ENCODE peak calls at places on chromosomes 4 and X, in eight cellular contexts. V is aorta, Y is left ventricle myocardium inferior, K is cardiac muscle cell, X is RWPE1, S is neuronal stem cell, Z is right atrium auricular region, T is mammary epithelial cell. R is an unnamed sample.

GRCh38 chr4:62740296-62740695 is 1540.2 kb downstream of the ADGRL3 start:
- DNase-seq in V (no peak), Y (no peak), K (no peak), X (no peak), S (no peak), Z (no peak), T (no peak), R (no peak)

GRCh38 chrX:144819406-144819805 is 427.9 kb upstream of the SPANXN1 start:
- DNase-seq in V (no peak), Y (no peak), K (no peak), X (no peak), S (no peak), Z (no peak), T (no peak), R (no peak)

GRCh38 chrX:118259213-118259612 is 86.7 kb upstream of the WDR44 start:
- DNase-seq in V (no peak), Y (no peak), K (no peak), X (no peak), S (no peak), Z (no peak), T (peak; percentile 9), R (no peak)

GRCh38 chr4:110071466-110071865 is 126.9 kb downstream of the ELOVL6 start:
- DNase-seq in V (no peak), Y (no peak), K (no peak), X (no peak), S (no peak), Z (no peak), T (no peak), R (no peak)

GRCh38 chrX:150575415-150575814 is 7.0 kb downstream of the MTM1 start:
- DNase-seq in V (no peak), Y (no peak), K (no peak), X (peak; percentile 73), S (no peak), Z (no peak), T (peak; percentile 96), R (peak; percentile 84)

GRCh38 chrX:70979136-70979762 is 48.4 kb upstream of the SLC7A3 start:
- DNase-seq in V (no peak), Y (no peak), K (peak; percentile 39), X (no peak), S (no peak), Z (no peak), T (peak; percentile 19), R (no peak)

GRCh38 chr4:128716325-128716724 is 93.2 kb upstream of the JADE1 start:
- DNase-seq in V (no peak), Y (no peak), K (no peak), X (no peak), S (no peak), Z (no peak), T (no peak), R (no peak)

GRCh38 chr4:14532436-14532835 is 469.8 kb upstream of the CPEB2 start:
- DNase-seq in V (no peak), Y (no peak), K (no peak), X (no peak), S (no peak), Z (no peak), T (no peak), R (no peak)

GRCh38 chr4:15234585-15235126 is 193.2 kb upstream of the C1QTNF7 start:
- DNase-seq in V (no peak), Y (no peak), K (no peak), X (peak; percentile 72), S (no peak), Z (no peak), T (peak; percentile 92), R (peak; percentile 90)

GRCh38 chr4:4456351-4456750 is 69.4 kb downstream of the NSG1 start:
- DNase-seq in V (no peak), Y (no peak), K (no peak), X (peak; percentile 7), S (no peak), Z (no peak), T (no peak), R (no peak)

GRCh38 chrX:48761674-48762471 is at the start of gene GLOD5:
- DNase-seq in V (no peak), Y (no peak), K (peak; percentile 41), X (peak; percentile 51), S (no peak), Z (no peak), T (peak; percentile 57), R (peak; percentile 29)

GRCh38 chr4:84582988-84583870 is at the start of gene CDS1:
- DNase-seq in V (peak; percentile 77), Y (peak; percentile 14), K (peak; percentile 71), X (peak; percentile 49), S (no peak), Z (no peak), T (peak; percentile 54), R (no peak)

GRCh38 chr4:22787753-22788389 is 95.1 kb downstream of the GBA3 start:
- DNase-seq in V (no peak), Y (no peak), K (no peak), X (no peak), S (no peak), Z (no peak), T (no peak), R (no peak)

GRCh38 chr4:786074-786741 is 39.7 kb downstream of the CPLX1 start:
- DNase-seq in V (peak; percentile 77), Y (no peak), K (no peak), X (no peak), S (no peak), Z (no peak), T (no peak), R (no peak)

GRCh38 chr4:30754021-30754420 is 33.9 kb downstream of the PCDH7 start:
- DNase-seq in V (no peak), Y (no peak), K (no peak), X (peak; percentile 24), S (no peak), Z (no peak), T (peak; percentile 63), R (peak; percentile 53)

GRCh38 chr4:24053906-24054305 is 164.1 kb upstream of the PPARGC1A start:
- DNase-seq in V (no peak), Y (no peak), K (no peak), X (no peak), S (no peak), Z (no peak), T (no peak), R (no peak)

GRCh38 chrX:110045988-110046387 is 43.1 kb downstream of the TMEM164 start:
- DNase-seq in V (no peak), Y (no peak), K (peak; percentile 51), X (no peak), S (no peak), Z (no peak), T (no peak), R (no peak)

GRCh38 chr4:15231265-15232091 is 196.4 kb upstream of the C1QTNF7 start:
- DNase-seq in V (peak; percentile 87), Y (peak; percentile 62), K (peak; percentile 91), X (peak; percentile 37), S (peak; percentile 65), Z (peak; percentile 89), T (peak; percentile 68), R (no peak)

GRCh38 chr4:94441838-94442237 is 9.9 kb upstream of the PDLIM5 start:
- DNase-seq in V (no peak), Y (no peak), K (no peak), X (no peak), S (no peak), Z (no peak), T (no peak), R (no peak)

GRCh38 chr4:23827971-23828680 is 61.7 kb downstream of the PPARGC1A start:
- DNase-seq in V (no peak), Y (no peak), K (no peak), X (no peak), S (no peak), Z (no peak), T (no peak), R (no peak)

GRCh38 chrX:129600981-129601424 is 53.8 kb downstream of the APLN start:
- DNase-seq in V (no peak), Y (no peak), K (peak; percentile 19), X (peak; percentile 26), S (no peak), Z (no peak), T (peak; percentile 30), R (no peak)

GRCh38 chr4:137471461-137471860 is 60.8 kb downstream of the PCDH18 start:
- DNase-seq in V (no peak), Y (no peak), K (no peak), X (no peak), S (no peak), Z (no peak), T (no peak), R (no peak)
- H3K27ac ChIP-seq in V (no peak overlapping the region), Y (no peak overlapping the region), K (no peak overlapping the region), X (no peak overlapping the region), S (no peak overlapping the region), Z (no peak overlapping the region), T (no peak overlapping the region), R (peak overlapping the region; percentile 19)

DNA sequence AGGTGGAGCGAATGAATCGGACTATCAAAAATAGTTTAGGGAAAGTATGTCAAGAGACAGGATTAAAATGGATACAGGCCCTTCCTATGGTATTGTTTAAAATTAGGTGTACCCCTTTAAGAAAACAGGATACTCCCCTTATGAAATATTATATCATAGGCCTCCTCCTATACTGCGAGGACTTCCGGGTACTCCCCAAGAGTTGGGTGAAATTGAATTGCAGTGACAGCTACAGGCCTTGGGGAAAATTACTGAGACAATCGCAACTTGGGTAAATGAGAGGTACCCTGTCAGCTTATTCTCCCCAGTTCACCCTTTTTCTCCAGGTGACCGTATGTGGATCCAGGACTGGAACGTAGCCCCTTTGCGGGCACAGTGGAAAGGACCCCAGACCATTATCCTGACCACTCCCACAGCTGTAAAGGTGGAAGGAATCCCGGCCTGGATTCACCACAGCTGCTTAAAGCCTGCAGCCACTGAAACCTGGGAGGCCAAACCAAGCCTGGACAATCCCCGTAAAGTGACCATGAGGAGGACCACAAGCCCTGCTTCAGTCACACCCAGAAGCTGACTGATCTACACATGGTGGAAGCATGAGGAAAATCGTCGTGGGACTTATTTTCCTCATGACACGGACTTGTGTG is 1138.1 kb downstream of the ARAP2 start:
- DNase-seq in V (no peak), Y (no peak), K (no peak), X (no peak), S (no peak), Z (no peak), T (no peak), R (no peak)
- H3K27ac ChIP-seq in V (no peak overlapping the region), Y (no peak overlapping the region), K (no peak overlapping the region), X (no peak overlapping the region), S (no peak overlapping the region), Z (no peak overlapping the region), T (no peak overlapping the region), R (no peak overlapping the region)

GRCh38 chrX:35340451-35340850 is 397.9 kb downstream of the FAM47B start:
- DNase-seq in V (no peak), Y (no peak), K (no peak), X (peak; percentile 1), S (no peak), Z (no peak), T (peak; percentile 11), R (peak; percentile 2)

DNA sequence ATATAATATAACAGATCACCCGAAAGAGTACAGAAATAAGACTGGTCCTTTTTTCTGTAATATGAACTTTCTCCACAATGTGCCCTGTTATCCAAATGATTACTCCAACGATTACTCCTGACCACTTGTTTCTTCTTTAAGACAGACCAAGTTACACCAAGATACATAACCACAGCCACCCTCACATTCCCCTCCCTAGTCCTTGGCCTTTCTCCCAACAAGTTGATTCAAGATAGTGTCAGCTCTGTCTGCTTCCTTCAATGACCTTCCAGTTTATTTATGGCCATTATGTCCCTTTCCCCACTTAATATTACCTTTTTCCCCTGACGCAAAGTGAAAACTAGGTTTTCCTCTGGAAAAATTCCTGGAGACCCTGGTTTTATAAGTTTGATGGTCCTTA is 397.2 kb downstream of the FAM47B start:
- DNase-seq in V (no peak), Y (no peak), K (no peak), X (no peak), S (no peak), Z (no peak), T (peak; percentile 50), R (no peak)
- H3K27ac ChIP-seq in V (no peak overlapping the region), Y (no peak overlapping the region), K (no peak overlapping the region), X (no peak overlapping the region), S (no peak overlapping the region), Z (no peak overlapping the region), T (no peak overlapping the region), R (peak overlapping the region; percentile 62)

GRCh38 chr4:55543858-55544257 is 2.9 kb downstream of the CLOCK start:
- DNase-seq in V (no peak), Y (no peak), K (no peak), X (no peak), S (no peak), Z (no peak), T (no peak), R (no peak)
- H3K27ac ChIP-seq in V (no peak overlapping the region), Y (no peak overlapping the region), K (no peak overlapping the region), X (no peak overlapping the region), S (no peak overlapping the region), Z (no peak overlapping the region), T (peak overlapping the region; percentile 69), R (peak overlapping the region; percentile 96)

R was measured in epithelial cell of prostate.